ENCODE peak calls at places on chromosomes 12 and 14, in seven cellular contexts. M is erythroblast, I is suprapubic skin, Y is adrenal gland, Q is sigmoid colon, W is H1, U is uterus. S is an unnamed sample.

GRCh38 chr12:97300431-97300830 is 162.2 kb upstream of the RMST start:
- DNase-seq in M (no peak), I (no peak), Y (no peak), Q (no peak), W (no peak), U (no peak), S (no peak)

GRCh38 chr14:69152181-69152943 is 557 bp downstream of the DCAF5 start:
- DNase-seq in M (peak; percentile 69), I (peak; percentile 79), Y (peak; percentile 65), Q (no peak), W (peak; percentile 69), U (peak; percentile 27), S (no peak)

GRCh38 chr14:100336618-100337530 is 13.7 kb downstream of the SLC25A47 start:
- DNase-seq in M (no peak), I (peak; percentile 37), Y (no peak), Q (no peak), W (no peak), U (peak; percentile 8), S (no peak)

GRCh38 chr14:34766611-34767010 is 52.2 kb upstream of the CFL2 start:
- DNase-seq in M (no peak), I (no peak), Y (no peak), Q (no peak), W (no peak), U (no peak), S (no peak)

GRCh38 chr12:58314610-58315009 is 373.2 kb downstream of the ATP23 start:
- DNase-seq in M (no peak), I (no peak), Y (no peak), Q (no peak), W (no peak), U (no peak), S (no peak)

GRCh38 chr12:29414368-29414767 is 33.4 kb upstream of the ERGIC2 start:
- DNase-seq in M (no peak), I (no peak), Y (no peak), Q (no peak), W (no peak), U (no peak), S (no peak)

GRCh38 chr12:50103767-50104321 is at the start of gene GPD1:
- DNase-seq in M (peak; percentile 62), I (no peak), Y (peak; percentile 82), Q (peak; percentile 82), W (peak; percentile 67), U (peak; percentile 71), S (peak; percentile 49)

GRCh38 chr12:8593246-8593645 is 19.4 kb downstream of the AICDA start:
- DNase-seq in M (no peak), I (no peak), Y (no peak), Q (no peak), W (no peak), U (no peak), S (no peak)

GRCh38 chr12:12759234-12759915 is 26.1 kb upstream of the APOLD1 start:
- DNase-seq in M (no peak), I (no peak), Y (no peak), Q (no peak), W (no peak), U (no peak), S (no peak)

GRCh38 chr14:69291891-69292586 is 32.1 kb downstream of the GALNT16 start:
- DNase-seq in M (no peak), I (peak; percentile 28), Y (peak; percentile 31), Q (no peak), W (peak; percentile 49), U (no peak), S (peak; percentile 44)

GRCh38 chr12:127262658-127263057 is 1004.3 kb upstream of the TMEM132C start:
- DNase-seq in M (no peak), I (no peak), Y (no peak), Q (no peak), W (no peak), U (no peak), S (no peak)

GRCh38 chr12:28974166-28974565 is 174.9 kb upstream of the FAR2 start:
- DNase-seq in M (no peak), I (no peak), Y (no peak), Q (no peak), W (no peak), U (no peak), S (no peak)

DNA sequence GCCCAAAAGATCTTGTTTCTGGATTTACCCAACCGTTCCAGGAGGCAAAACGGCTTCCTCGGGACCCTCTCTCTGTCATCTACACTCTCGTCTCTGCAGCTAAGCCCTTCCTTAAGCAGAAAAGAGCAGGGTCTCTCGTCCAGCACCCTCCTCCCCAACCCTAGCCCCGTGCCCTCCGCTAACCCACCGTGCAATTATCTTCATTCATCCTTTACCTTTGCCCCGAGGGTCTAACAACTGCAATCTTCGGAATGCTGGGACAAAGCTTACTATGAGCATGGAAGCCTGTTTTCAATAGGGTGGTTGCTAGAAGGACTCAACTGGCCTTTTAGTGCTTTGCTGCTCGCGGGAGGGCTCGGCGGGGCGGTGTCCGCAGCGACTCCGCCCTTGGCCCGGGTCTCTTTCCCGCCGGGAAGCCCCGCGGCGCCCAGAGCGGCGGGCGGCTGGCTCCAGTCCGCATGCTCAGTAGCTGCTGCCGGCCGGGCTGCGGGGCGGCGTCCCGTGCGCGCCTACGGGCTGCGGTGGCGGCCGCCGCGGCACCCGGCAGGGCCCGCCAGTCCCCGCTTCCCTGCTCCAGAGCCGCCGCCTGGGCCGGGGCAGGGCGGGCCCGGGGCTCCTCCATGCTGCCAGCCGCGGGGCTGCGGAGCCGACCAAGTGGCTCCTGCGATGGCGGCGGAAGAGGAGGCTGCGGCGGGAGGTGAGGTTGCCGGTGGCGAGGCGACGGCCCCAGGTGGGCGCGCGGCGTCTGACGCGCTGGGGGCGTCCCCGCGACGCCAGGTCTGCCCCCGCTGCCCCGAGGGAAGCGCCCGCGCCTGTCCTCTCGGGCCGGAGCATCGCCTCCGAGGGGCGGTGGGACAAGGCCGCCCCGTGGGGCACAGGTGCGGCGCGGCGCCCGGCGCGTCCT is at the start of gene BMAL2:
- DNase-seq in M (peak; percentile 55), I (no peak), Y (peak; percentile 30), Q (no peak), W (peak; percentile 80), U (peak; percentile 27), S (peak; percentile 52)
- TF ChIP-seq POLR2A in M (no peak), I (no peak), Y (no peak), Q (no peak), W (no peak), U (no peak), S (peak; percentile 8)

GRCh38 chr12:16347391-16348298 is at the start of gene MGST1:
- DNase-seq in M (peak; percentile 73), I (peak; percentile 84), Y (peak; percentile 90), Q (peak; percentile 80), W (peak; percentile 87), U (peak; percentile 60), S (no peak)
- TF ChIP-seq POLR2A in M (peak; percentile 61), I (peak; percentile 67), Y (peak; percentile 86), Q (no peak), W (peak; percentile 90), U (no peak), S (no peak)

DNA sequence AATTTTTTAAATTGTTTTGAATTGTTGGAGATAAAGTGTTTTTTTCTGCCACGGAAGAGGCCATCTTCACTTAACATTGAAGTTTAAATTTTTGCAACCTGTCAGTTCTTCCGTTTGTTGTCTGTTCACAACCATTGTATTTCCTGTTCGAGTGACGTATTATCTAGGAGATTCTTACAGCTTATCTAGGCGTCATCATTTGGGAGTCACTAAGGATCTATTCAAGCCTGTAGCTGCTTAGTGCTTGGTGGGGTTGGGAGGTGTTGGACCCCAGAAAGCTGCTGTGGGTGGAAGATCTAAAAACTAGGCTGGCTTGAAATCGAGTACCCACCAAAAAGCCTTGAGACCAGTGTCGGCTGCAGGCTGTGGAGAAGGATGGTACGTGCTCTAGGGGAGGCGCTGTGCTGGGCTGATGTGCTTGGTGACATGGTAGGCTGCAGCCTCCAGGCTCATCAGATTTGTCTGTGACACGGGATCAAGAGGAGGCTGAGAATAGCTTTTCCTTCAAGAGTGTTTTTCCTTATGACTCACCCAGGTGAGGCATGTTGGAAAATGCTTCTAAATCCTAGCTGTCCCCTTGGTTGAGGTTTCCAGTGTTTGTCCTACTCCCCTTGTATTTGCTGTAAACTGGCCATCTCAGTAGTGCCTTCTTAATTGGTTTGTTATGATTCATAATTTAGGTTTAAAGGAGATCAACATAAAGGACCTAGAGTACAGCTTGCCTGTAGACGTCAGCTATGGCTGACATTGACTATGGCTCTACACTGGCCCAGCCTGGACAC is 57.8 kb downstream of the ATG14 start:
- DNase-seq in M (no peak), I (no peak), Y (no peak), Q (no peak), W (peak; percentile 45), U (no peak), S (no peak)
- TF ChIP-seq POLR2A in M (no peak), I (no peak), Y (no peak), Q (no peak), W (no peak), U (no peak), S (no peak)

GRCh38 chr12:6226701-6227096 is 26.5 kb downstream of the CD9 start:
- DNase-seq in M (no peak), I (no peak), Y (no peak), Q (peak; percentile 93), W (no peak), U (peak; percentile 61), S (no peak)

GRCh38 chr12:6224550-6224949 is 24.4 kb downstream of the CD9 start:
- DNase-seq in M (no peak), I (no peak), Y (peak; percentile 94), Q (peak; percentile 92), W (no peak), U (no peak), S (peak; percentile 86)

GRCh38 chr12:6228535-6229223 is 28.5 kb downstream of the CD9 start:
- DNase-seq in M (no peak), I (no peak), Y (peak; percentile 43), Q (peak; percentile 89), W (no peak), U (no peak), S (no peak)

GRCh38 chr12:6225630-6226001 is 25.4 kb downstream of the CD9 start:
- DNase-seq in M (no peak), I (no peak), Y (no peak), Q (no peak), W (no peak), U (no peak), S (no peak)

GRCh38 chr12:6226002-6226700 is 26.0 kb downstream of the CD9 start:
- DNase-seq in M (no peak), I (no peak), Y (peak; percentile 91), Q (peak; percentile 97), W (no peak), U (peak; percentile 85), S (no peak)
- TF ChIP-seq POLR2A in M (no peak), I (no peak), Y (no peak), Q (peak; percentile 9), W (no peak), U (peak; percentile 48), S (no peak)

GRCh38 chr12:6954316-6954710 is 3.2 kb downstream of the PTPN6 start:
- DNase-seq in M (no peak), I (no peak), Y (no peak), Q (no peak), W (no peak), U (no peak), S (no peak)

GRCh38 chr12:6954754-6955461 is 3.8 kb downstream of the PTPN6 start:
- DNase-seq in M (no peak), I (peak; percentile 63), Y (peak; percentile 68), Q (peak; percentile 60), W (no peak), U (no peak), S (no peak)

GRCh38 chr12:6952121-6952859 is 1.1 kb downstream of the PTPN6 start:
- DNase-seq in M (no peak), I (peak; percentile 77), Y (no peak), Q (peak; percentile 61), W (no peak), U (no peak), S (no peak)

GRCh38 chr12:6952860-6953416 is 1.8 kb downstream of the PTPN6 start:
- DNase-seq in M (no peak), I (no peak), Y (no peak), Q (peak; percentile 45), W (no peak), U (no peak), S (no peak)

GRCh38 chr12:6953417-6954315 is 2.5 kb downstream of the PTPN6 start:
- DNase-seq in M (no peak), I (peak; percentile 79), Y (peak; percentile 66), Q (peak; percentile 79), W (no peak), U (no peak), S (no peak)
- TF ChIP-seq POLR2A in M (peak; percentile 61), I (no peak), Y (peak; percentile 33), Q (no peak), W (no peak), U (no peak), S (no peak)

S was measured in H54.